ENCODE peak calls at places on chromosome 5, in ten cellular contexts. F, I, O, Q, P, V, G, X, M and S are unnamed samples.

GRCh38 chr5:78699565-78700143 is 51.1 kb upstream of the LHFPL2 start:
- DNase-seq in Q (peak; percentile 58), O (peak; percentile 100), F (no peak), G (peak; percentile 99), X (peak; percentile 89), P (no peak), V (peak; percentile 86), I (no peak), M (no peak), S (peak; percentile 96)

GRCh38 chr5:1386274-1386717 is 41.4 kb upstream of the CLPTM1L start:
- DNase-seq in F (no peak), I (peak; percentile 34), G (peak; percentile 14), V (peak; percentile 44), X (no peak), M (peak; percentile 91), Q (peak; percentile 55), P (peak; percentile 96), O (peak; percentile 3), S (no peak)

GRCh38 chr5:12936184-12936583 is 1008.3 kb downstream of the DNAH5 start:
- DNase-seq in M (no peak), F (no peak), G (no peak), V (no peak), Q (no peak), X (no peak), P (no peak), I (no peak), O (no peak), S (no peak)

GRCh38 chr5:67672633-67673032 is 476.0 kb upstream of the CD180 start:
- DNase-seq in F (no peak), O (peak; percentile 32), Q (no peak), I (no peak), M (no peak), G (no peak), P (peak; percentile 36), V (peak; percentile 7), X (peak; percentile 65), S (no peak)

GRCh38 chr5:163172540-163173337 is 264.7 kb upstream of the CCNG1 start:
- DNase-seq in P (no peak), M (no peak), X (no peak), Q (no peak), F (no peak), V (no peak), O (no peak), I (peak; percentile 74), G (no peak), S (no peak)

GRCh38 chr5:96745844-96746531 is 61.8 kb downstream of the ERAP1 start:
- DNase-seq in V (peak; percentile 56), I (no peak), G (no peak), Q (no peak), O (no peak), P (no peak), F (peak; percentile 51), M (no peak), X (no peak), S (no peak)

GRCh38 chr5:11596185-11596584 is 308.1 kb downstream of the CTNND2 start:
- DNase-seq in X (no peak), G (no peak), M (no peak), F (no peak), Q (no peak), P (no peak), O (peak; percentile 13), V (no peak), I (no peak), S (no peak)

GRCh38 chr5:17218353-17219005 is 1.0 kb downstream of the BASP1 start:
- DNase-seq in O (no peak), X (peak; percentile 55), V (peak; percentile 86), I (peak; percentile 62), Q (peak; percentile 33), P (peak; percentile 35), G (peak; percentile 54), M (peak; percentile 70), F (peak; percentile 57), S (no peak)

GRCh38 chr5:134114886-134115805 is 665 bp downstream of the TCF7 start:
- DNase-seq in O (no peak), M (peak; percentile 97), F (peak; percentile 63), I (no peak), X (no peak), Q (no peak), V (peak; percentile 16), G (no peak), P (peak; percentile 43), S (peak; percentile 41)

GRCh38 chr5:153883829-153884228 is 154.9 kb downstream of the FAM114A2 start:
- DNase-seq in F (no peak), G (no peak), M (no peak), X (no peak), Q (no peak), O (no peak), V (no peak), P (no peak), I (no peak), S (no peak)

GRCh38 chr5:68290260-68290674 is 74.7 kb downstream of the PIK3R1 start:
- DNase-seq in V (peak; percentile 60), M (no peak), Q (peak; percentile 48), X (no peak), G (no peak), F (peak; percentile 70), I (no peak), O (no peak), P (peak; percentile 72), S (no peak)

GRCh38 chr5:168162464-168162863 is 129.0 kb upstream of the WWC1 start:
- DNase-seq in P (no peak), X (no peak), I (peak; percentile 78), F (peak; percentile 63), V (no peak), Q (no peak), G (peak; percentile 39), O (no peak), M (peak; percentile 42), S (no peak)

GRCh38 chr5:177005619-177006264 is 837 bp downstream of the UIMC1 start:
- DNase-seq in F (peak; percentile 81), P (peak; percentile 83), X (peak; percentile 67), V (peak; percentile 88), I (no peak), G (peak; percentile 47), O (peak; percentile 48), Q (peak; percentile 71), M (no peak), S (peak; percentile 71)

GRCh38 chr5:73183491-73183891 is 10.5 kb downstream of the TMEM174 start:
- DNase-seq in F (no peak), O (no peak), X (no peak), P (no peak), V (no peak), I (no peak), Q (peak; percentile 75), M (no peak), G (no peak), S (no peak)

GRCh38 chr5:1930880-1931589 is 48.3 kb upstream of the IRX4 start:
- DNase-seq in Q (no peak), M (peak; percentile 96), F (no peak), P (peak; percentile 30), O (no peak), I (no peak), X (no peak), G (no peak), V (no peak), S (no peak)

GRCh38 chr5:140365941-140366340 is 5.9 kb downstream of the SLC4A9 start:
- DNase-seq in Q (no peak), X (no peak), M (peak; percentile 6), I (no peak), V (no peak), O (no peak), P (no peak), G (no peak), F (no peak), S (no peak)

GRCh38 chr5:179126506-179126991 is 66.4 kb downstream of the ZNF354C start:
- DNase-seq in X (no peak), V (no peak), G (no peak), M (no peak), Q (peak; percentile 17), P (no peak), O (no peak), F (no peak), I (no peak), S (no peak)

GRCh38 chr5:143402464-143403356 is 776 bp downstream of the NR3C1 start:
- DNase-seq in P (peak; percentile 60), G (peak; percentile 29), O (peak; percentile 41), M (peak; percentile 71), F (peak; percentile 61), Q (peak; percentile 50), I (peak; percentile 57), X (no peak), V (peak; percentile 68), S (peak; percentile 61)

GRCh38 chr5:8829322-8830029 is 716.4 kb downstream of the SEMA5A start:
- DNase-seq in I (no peak), G (peak; percentile 98), Q (no peak), M (no peak), X (peak; percentile 99), F (no peak), P (no peak), V (peak; percentile 96), O (peak; percentile 99), S (peak; percentile 18)

GRCh38 chr5:74232281-74232680 is 408.2 kb downstream of the ENC1 start:
- DNase-seq in Q (no peak), G (peak; percentile 93), O (peak; percentile 99), V (peak; percentile 62), P (no peak), X (peak; percentile 92), I (no peak), F (no peak), M (no peak), S (no peak)

GRCh38 chr5:59317023-59317771 is 576.3 kb downstream of the PDE4D start:
- DNase-seq in X (peak; percentile 53), V (peak; percentile 47), M (no peak), Q (peak; percentile 59), I (peak; percentile 4), P (no peak), O (peak; percentile 54), F (no peak), G (peak; percentile 78), S (no peak)

GRCh38 chr5:53543401-53543800 is 17.0 kb upstream of the NDUFS4 start:
- DNase-seq in M (no peak), P (no peak), F (no peak), G (peak; percentile 16), I (no peak), O (no peak), V (peak; percentile 13), Q (no peak), X (peak; percentile 43), S (no peak)

GRCh38 chr5:181060924-181061323 is 20.9 kb downstream of the BTNL9 start:
- DNase-seq in X (no peak), V (no peak), Q (no peak), F (no peak), O (no peak), P (no peak), G (no peak), I (no peak), M (no peak), S (no peak)

GRCh38 chr5:55226027-55226933 is 835 bp downstream of the MCIDAS start:
- DNase-seq in G (peak; percentile 60), Q (no peak), O (peak; percentile 46), F (peak; percentile 86), X (peak; percentile 43), I (peak; percentile 66), P (peak; percentile 87), M (peak; percentile 92), V (peak; percentile 55), S (peak; percentile 92)

GRCh38 chr5:9156282-9156681 is 389.6 kb downstream of the SEMA5A start:
- DNase-seq in V (peak; percentile 88), Q (no peak), F (peak; percentile 51), P (no peak), I (no peak), G (peak; percentile 57), M (peak; percentile 33), O (peak; percentile 64), X (peak; percentile 62), S (peak; percentile 5)

GRCh38 chr5:38420691-38421395 is 135.6 kb downstream of the LIFR start:
- DNase-seq in G (peak; percentile 60), I (peak; percentile 44), V (peak; percentile 85), M (peak; percentile 39), P (peak; percentile 67), F (peak; percentile 82), O (peak; percentile 63), X (peak; percentile 86), Q (no peak), S (peak; percentile 73)

GRCh38 chr5:159022178-159022556 is 77.5 kb downstream of the EBF1 start:
- DNase-seq in V (no peak), I (no peak), F (peak; percentile 86), G (peak; percentile 93), X (peak; percentile 68), Q (no peak), M (no peak), P (peak; percentile 39), O (no peak), S (no peak)

GRCh38 chr5:96703384-96703910 is 41.3 kb downstream of the CAST start:
- DNase-seq in V (peak; percentile 56), M (no peak), P (no peak), O (peak; percentile 88), G (no peak), I (no peak), F (no peak), X (peak; percentile 19), Q (no peak), S (no peak)